ENCODE peak calls at places on chromosomes 11 and 22, in ten cellular contexts. I is posterior vena cava; L is LHCN-M2; H is occipital lobe; Y is NCI-H2171; M is AG09319; K is T-helper 2 cell; C is skeletal muscle cell; Z is Daoy; Q is stimulated activated effector memory CD8-positive, alpha-beta T cell treated with anti-CD3 and anti-CD28 coated beads, Interleukin-12 subunit alpha, Interleukin-12 subunit beta, amount 100 ng/mL, for 72 hours. V is an unnamed sample.

GRCh38 chr11:66956689-66957290 is 1.4 kb downstream of the PC start:
- DNase-seq in I (peak; percentile 75), K (no peak), Z (peak; percentile 64), M (no peak), H (peak; percentile 23), L (no peak), Q (no peak), Y (no peak), C (peak; percentile 89), V (peak; percentile 50)

GRCh38 chr11:107707128-107707760 is 4.6 kb downstream of the SLN start:
- DNase-seq in M (no peak), Z (no peak), L (no peak), K (no peak), Q (no peak), I (no peak), H (no peak), Y (no peak), C (no peak), V (no peak)

GRCh38 chr22:26642465-26643367 is 14.7 kb upstream of the MIAT start:
- DNase-seq in L (no peak), Y (no peak), K (no peak), I (no peak), Z (peak; percentile 29), C (no peak), Q (peak; percentile 77), M (no peak), H (no peak), V (no peak)

GRCh38 chr22:46914916-46915894 is 152.8 kb downstream of the TBC1D22A start:
- DNase-seq in Z (no peak), C (no peak), Q (no peak), L (no peak), H (no peak), K (no peak), M (no peak), Y (peak; percentile 22), I (no peak), V (no peak)

GRCh38 chr11:113119074-113119473 is 157.9 kb downstream of the NCAM1 start:
- DNase-seq in I (no peak), Z (peak; percentile 72), K (no peak), L (peak; percentile 42), Q (no peak), C (no peak), H (no peak), Y (no peak), M (no peak), V (no peak)

GRCh38 chr11:69218271-69218682 is 62.5 kb downstream of the SMIM38 start:
- DNase-seq in I (peak; percentile 29), Y (no peak), Q (no peak), K (no peak), M (no peak), C (no peak), H (no peak), Z (no peak), L (no peak), V (no peak)

GRCh38 chr11:73218106-73218829 is at the start of gene P2RY2:
- DNase-seq in Y (no peak), C (no peak), H (no peak), I (peak; percentile 90), Q (no peak), Z (peak; percentile 55), L (no peak), K (no peak), M (no peak), V (peak; percentile 86)

GRCh38 chr11:58027341-58027740 is 3.4 kb upstream of the OR6Q1 start:
- DNase-seq in Y (no peak), Q (no peak), K (no peak), I (no peak), L (peak; percentile 61), Z (no peak), H (no peak), M (no peak), C (no peak), V (no peak)

GRCh38 chr11:29751618-29752017 is 265.2 kb downstream of the KCNA4 start:
- DNase-seq in C (no peak), M (no peak), K (no peak), Z (no peak), L (peak; percentile 18), Y (no peak), H (no peak), Q (no peak), I (no peak), V (no peak)

GRCh38 chr11:2693271-2693833 is 6.4 kb downstream of the KCNQ1OT1 start:
- DNase-seq in L (no peak), Z (no peak), I (peak; percentile 72), C (no peak), M (no peak), Y (no peak), Q (no peak), H (no peak), K (no peak), V (peak; percentile 44)

GRCh38 chr22:47201186-47201995 is 438.9 kb downstream of the TBC1D22A start:
- DNase-seq in K (no peak), C (no peak), Q (no peak), M (no peak), Z (no peak), H (no peak), Y (no peak), I (peak; percentile 60), L (no peak), V (no peak)

GRCh38 chr11:36191941-36192340 is 97.3 kb downstream of the COMMD9 start:
- DNase-seq in H (no peak), Q (no peak), M (no peak), K (no peak), Z (no peak), C (no peak), Y (no peak), L (no peak), I (no peak), V (no peak)

GRCh38 chr22:50136431-50137047 is 34.0 kb upstream of the PANX2 start:
- DNase-seq in K (no peak), I (no peak), Q (no peak), C (no peak), H (no peak), Z (no peak), Y (no peak), M (no peak), L (peak; percentile 12), V (no peak)

GRCh38 chr11:93939084-93939780 is 81.9 kb upstream of the HEPHL1 start:
- DNase-seq in K (no peak), M (no peak), H (no peak), L (peak; percentile 8), Z (peak; percentile 36), Q (no peak), Y (no peak), I (no peak), C (peak; percentile 18), V (no peak)

GRCh38 chr11:65540290-65541092 is 15.6 kb downstream of the SCYL1 start:
- DNase-seq in Y (peak; percentile 39), M (peak; percentile 77), H (peak; percentile 92), C (peak; percentile 60), K (peak; percentile 79), Q (peak; percentile 93), L (peak; percentile 81), I (peak; percentile 97), Z (peak; percentile 93), V (peak; percentile 97)

GRCh38 chr11:62770778-62771143 is 435 bp upstream of the TAF6L start:
- DNase-seq in C (no peak), L (no peak), Q (no peak), I (peak; percentile 69), K (no peak), Z (no peak), Y (no peak), M (no peak), H (peak; percentile 51), V (no peak)

GRCh38 chr11:103091024-103091423 is 936 bp downstream of the DCUN1D5 start:
- DNase-seq in K (no peak), H (no peak), Q (no peak), Y (no peak), C (no peak), I (no peak), Z (peak; percentile 4), L (no peak), M (no peak), V (no peak)

GRCh38 chr22:45932066-45932465 is 44.9 kb downstream of the WNT7B start:
- DNase-seq in Q (no peak), I (no peak), Z (peak; percentile 72), C (no peak), H (no peak), Y (no peak), K (no peak), M (no peak), L (peak; percentile 20), V (no peak)

GRCh38 chr11:103326070-103326794 is 217.0 kb downstream of the DYNC2H1 start:
- DNase-seq in H (no peak), C (peak; percentile 23), I (peak; percentile 57), Q (peak; percentile 11), K (no peak), Y (no peak), Z (peak; percentile 51), M (peak; percentile 73), L (peak; percentile 80), V (peak; percentile 71)

GRCh38 chr11:118609380-118610219 is 2.2 kb downstream of the PHLDB1 start:
- DNase-seq in Q (peak; percentile 19), H (peak; percentile 54), Y (no peak), C (no peak), L (no peak), M (no peak), I (peak; percentile 77), Z (no peak), K (no peak), V (no peak)

GRCh38 chr11:68383976-68384501 is 71.6 kb downstream of the LRP5 start:
- DNase-seq in L (peak; percentile 42), K (peak; percentile 46), H (no peak), Y (no peak), M (no peak), C (no peak), Z (peak; percentile 41), Q (peak; percentile 61), I (no peak), V (peak; percentile 92)

GRCh38 chr22:27715078-27715477 is 86.5 kb downstream of the MN1 start:
- DNase-seq in L (no peak), M (no peak), Y (no peak), C (no peak), Z (no peak), K (no peak), Q (no peak), H (peak; percentile 71), I (peak; percentile 66), V (no peak)

GRCh38 chr11:134592391-134592990 is 180.4 kb upstream of the B3GAT1 start:
- DNase-seq in K (no peak), H (no peak), C (no peak), L (no peak), Q (peak; percentile 27), M (no peak), Z (peak; percentile 71), I (no peak), Y (no peak), V (no peak)

V was measured in aorta.